ENCODE peak calls at places on chromosomes 5 and 9, in seven cellular contexts. U is cardiac fibroblast; S is left lung; D is pancreas; W is stomach; L is foreskin fibroblast; E is CD4-positive, alpha-beta T cell. K is an unnamed sample.

GRCh38 chr5:98639258-98639657 is 134.2 kb upstream of the RGMB start:
- DNase-seq in U (no peak), S (no peak), D (no peak), W (no peak), L (no peak), E (no peak), K (no peak)

GRCh38 chr5:151122828-151123227 is 34.8 kb downstream of the ANXA6 start:
- DNase-seq in U (no peak), S (no peak), D (no peak), W (no peak), L (no peak), E (no peak), K (no peak)

GRCh38 chr9:109520475-109521132 is 22.5 kb upstream of the PTPN3 start:
- DNase-seq in U (peak; percentile 84), S (peak; percentile 50), D (peak; percentile 82), W (peak; percentile 79), L (peak; percentile 43), E (no peak), K (peak; percentile 87)

GRCh38 chr5:95818181-95819147 is 4.1 kb downstream of the GLRX start:
- DNase-seq in U (no peak), S (peak; percentile 62), D (no peak), W (peak; percentile 33), L (no peak), E (no peak), K (no peak)

GRCh38 chr5:173495225-173495904 is 121.1 kb downstream of the BOD1 start:
- DNase-seq in U (peak; percentile 16), S (no peak), D (no peak), W (no peak), L (peak; percentile 59), E (no peak), K (no peak)

GRCh38 chr5:51846015-51846414 is 462.8 kb downstream of the ISL1 start:
- DNase-seq in U (no peak), S (no peak), D (no peak), W (no peak), L (no peak), E (no peak), K (no peak)

GRCh38 chr9:79446540-79447307 is 125.0 kb upstream of the TLE4 start:
- DNase-seq in U (no peak), S (no peak), D (no peak), W (no peak), L (no peak), E (no peak), K (no peak)

GRCh38 chr9:86674475-86674874 is 272.8 kb downstream of the GAS1 start:
- DNase-seq in U (no peak), S (no peak), D (no peak), W (no peak), L (no peak), E (no peak), K (no peak)

GRCh38 chr9:33375238-33375840 is 27.0 kb downstream of the AQP7 start:
- DNase-seq in U (no peak), S (no peak), D (peak; percentile 8), W (no peak), L (peak; percentile 16), E (no peak), K (no peak)

GRCh38 chr5:90054612-90055011 is 354.9 kb downstream of the CETN3 start:
- DNase-seq in U (peak; percentile 25), S (no peak), D (no peak), W (no peak), L (no peak), E (no peak), K (no peak)

GRCh38 chr5:53478411-53479044 is 1.9 kb upstream of the FST start:
- DNase-seq in U (peak; percentile 72), S (no peak), D (no peak), W (peak; percentile 37), L (no peak), E (no peak), K (no peak)

GRCh38 chr9:91192785-91193657 is 168.7 kb downstream of the AUH start:
- DNase-seq in U (peak; percentile 99), S (peak; percentile 88), D (peak; percentile 85), W (peak; percentile 74), L (peak; percentile 100), E (peak; percentile 31), K (peak; percentile 87)

GRCh38 chr9:135561391-135562234 is at the start of gene PAEP:
- DNase-seq in U (no peak), S (no peak), D (no peak), W (no peak), L (no peak), E (no peak), K (no peak)

GRCh38 chr9:137685886-137686420 is 67.1 kb downstream of the EHMT1 start:
- DNase-seq in U (no peak), S (no peak), D (no peak), W (no peak), L (no peak), E (no peak), K (no peak)

GRCh38 chr5:137320056-137321045 is 178.8 kb downstream of the SPOCK1 start:
- DNase-seq in U (peak; percentile 79), S (no peak), D (peak; percentile 72), W (peak; percentile 29), L (peak; percentile 27), E (no peak), K (peak; percentile 84)

DNA sequence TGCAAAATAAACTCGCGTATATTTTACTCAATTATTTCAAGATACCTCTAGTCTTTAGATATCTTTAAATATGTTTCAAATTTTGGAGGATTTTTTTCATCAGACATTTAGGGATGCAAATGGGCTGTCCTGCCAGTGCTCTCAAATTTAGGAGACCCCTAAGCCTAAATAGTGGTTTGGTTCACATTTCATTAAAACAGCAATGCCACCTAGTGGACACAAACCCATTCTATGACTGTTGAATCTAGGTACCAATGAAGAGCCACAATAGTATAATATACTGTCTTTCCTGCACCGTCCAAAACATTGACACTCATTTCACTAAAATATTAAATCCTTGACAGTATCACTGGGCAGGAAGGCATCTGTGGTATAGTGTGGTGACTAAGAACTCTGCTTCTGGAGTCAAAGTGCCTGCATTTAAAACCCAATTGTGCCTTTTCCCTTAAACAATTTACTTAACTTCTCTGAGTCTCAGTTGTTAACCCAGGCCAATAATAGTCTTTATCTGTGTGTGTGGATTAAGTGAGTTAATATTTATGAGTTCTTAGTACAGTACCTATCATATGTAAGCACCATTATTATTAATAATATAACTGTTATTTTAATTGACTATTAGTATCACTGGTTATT is 148.0 kb downstream of the RORB start:
- DNase-seq in U (peak; percentile 26), S (no peak), D (no peak), W (no peak), L (no peak), E (no peak), K (no peak)
- TF ChIP-seq CTCF in U (peak; percentile 39), S (peak; percentile 32), D (no peak), W (no peak), L (peak; percentile 66), E (no peak), K (peak; percentile 62)

DNA sequence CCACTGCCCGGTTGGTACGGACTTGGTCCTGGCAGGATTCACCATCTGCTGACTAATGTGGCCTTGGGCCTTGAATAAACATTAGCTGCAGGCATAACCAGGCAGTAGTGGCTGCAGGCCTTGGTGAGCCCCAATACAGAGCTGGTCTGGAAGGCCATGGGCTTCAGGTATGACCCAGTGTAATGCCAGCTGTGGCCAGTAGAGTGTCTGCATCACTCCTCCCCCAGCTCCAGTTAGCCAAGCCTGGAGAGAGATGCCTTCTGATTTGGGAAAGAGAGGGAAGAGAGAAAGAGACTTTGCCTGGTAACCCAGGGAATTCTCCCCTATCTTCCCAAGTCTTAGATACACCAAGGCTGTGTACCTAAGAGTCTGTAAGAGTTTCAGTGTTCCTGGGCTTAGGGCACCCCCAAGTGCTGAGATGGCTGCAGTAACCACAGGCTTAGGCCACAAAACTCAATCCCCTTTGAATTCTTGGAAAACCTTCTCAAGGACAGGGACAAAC is 5.6 kb upstream of the C5 start:
- DNase-seq in U (peak; percentile 10), S (no peak), D (peak; percentile 84), W (no peak), L (no peak), E (no peak), K (no peak)
- TF ChIP-seq CTCF in U (peak; percentile 57), S (peak; percentile 33), D (peak; percentile 46), W (no peak), L (peak; percentile 29), E (no peak), K (peak; percentile 18)

GRCh38 chr5:65624570-65625555 is at the start of the genes SHLD3 and TRAPPC13:
- DNase-seq in U (peak; percentile 92), S (peak; percentile 88), D (peak; percentile 83), W (peak; percentile 81), L (peak; percentile 78), E (peak; percentile 81), K (no peak)
- TF ChIP-seq CTCF in U (no peak), S (no peak), D (no peak), W (no peak), L (no peak), E (peak; percentile 29), K (no peak)

GRCh38 chr9:89179535-89179919 is 909 bp upstream of the SHC3 start:
- DNase-seq in U (peak; percentile 65), S (no peak), D (no peak), W (no peak), L (no peak), E (no peak), K (no peak)
- TF ChIP-seq CTCF in U (peak; percentile 6), S (no peak), D (no peak), W (no peak), L (no peak), E (no peak), K (no peak)

DNA sequence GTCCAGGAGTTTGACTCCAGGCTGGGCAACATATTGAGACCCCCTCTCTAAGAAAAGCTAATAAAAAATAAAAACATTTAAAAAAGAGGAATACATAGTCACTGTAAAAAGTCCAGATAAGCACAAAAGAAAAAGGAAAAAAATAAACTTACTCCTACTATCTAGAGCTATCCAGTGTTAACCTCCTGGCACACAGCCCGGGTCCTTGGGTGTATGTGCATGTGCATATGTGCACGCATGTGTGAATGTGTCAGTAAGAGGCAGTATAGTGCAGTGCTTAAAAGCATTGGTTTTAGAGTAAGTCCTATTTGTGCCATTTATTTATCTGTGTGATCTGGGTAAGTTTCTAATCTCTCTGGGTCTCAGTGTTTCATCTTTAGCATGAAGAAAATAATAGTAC is 26.7 kb downstream of the FAM219A start:
- DNase-seq in U (no peak), S (no peak), D (no peak), W (peak; percentile 40), L (no peak), E (no peak), K (no peak)
- TF ChIP-seq CTCF in U (no peak), S (no peak), D (no peak), W (no peak), L (no peak), E (no peak), K (no peak)

DNA sequence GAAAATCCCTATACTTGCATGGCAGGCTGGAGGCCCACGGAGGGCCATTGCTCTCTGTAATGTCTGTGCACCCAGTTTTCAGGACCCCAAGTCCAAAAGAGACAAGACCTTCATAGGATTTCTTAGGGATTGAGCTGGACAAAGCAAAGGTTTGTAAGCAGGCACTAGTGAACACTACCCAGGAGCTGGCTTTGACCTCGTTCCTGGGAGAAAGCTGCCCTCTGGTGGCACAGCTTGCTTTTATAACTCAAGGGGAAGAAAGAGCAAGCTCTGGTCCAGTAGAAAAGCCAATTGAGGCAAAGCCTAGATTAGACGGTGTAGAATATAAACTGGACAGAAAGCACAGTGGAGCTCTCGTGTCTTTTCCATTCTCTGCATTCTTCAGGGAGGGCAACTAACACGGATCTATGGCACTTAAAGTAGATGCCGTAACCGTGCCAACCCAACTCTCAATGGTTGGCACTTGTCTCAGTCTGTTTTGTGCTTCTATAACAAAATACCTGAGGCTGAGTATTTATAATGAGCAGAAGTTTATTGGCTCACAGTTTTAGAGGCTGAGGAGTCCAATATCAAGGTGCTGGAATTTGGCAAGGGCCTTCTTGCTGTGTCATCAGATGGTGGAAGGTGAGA is 7.9 kb downstream of the GABRP start:
- DNase-seq in U (peak; percentile 76), S (peak; percentile 61), D (peak; percentile 86), W (peak; percentile 86), L (peak; percentile 32), E (peak; percentile 4), K (peak; percentile 90)
- TF ChIP-seq CTCF in U (peak; percentile 59), S (peak; percentile 48), D (peak; percentile 42), W (no peak), L (peak; percentile 45), E (no peak), K (peak; percentile 85)

K was measured in osteocyte.